ENCODE peak calls at places on chromosome 3, in four cellular contexts. F, M, O and I are unnamed samples.

GRCh38 chr3:49456417-49456816 is 13.7 kb upstream of the DAG1 start:
- DNase-seq in F (no peak), M (no peak), O (no peak), I (no peak)

GRCh38 chr3:34635352-34635850 is 837.0 kb downstream of the PDCD6IP start:
- DNase-seq in F (no peak), M (no peak), O (no peak), I (no peak)

GRCh38 chr3:152961323-152961722 is 126.4 kb downstream of the P2RY1 start:
- DNase-seq in M (peak), O (no peak), F (no peak), I (no peak)

GRCh38 chr3:24640330-24640877 is 145.8 kb upstream of the THRB start:
- DNase-seq in F (no peak), M (peak), O (no peak), I (no peak)

GRCh38 chr3:64054488-64054887 is 31.2 kb upstream of the PSMD6 start:
- DNase-seq in M (no peak), O (no peak), F (no peak), I (no peak)

GRCh38 chr3:41180396-41180795 is 18.9 kb upstream of the CTNNB1 start:
- DNase-seq in O (no peak), M (no peak), F (no peak), I (no peak)

GRCh38 chr3:115401891-115402501 is 221.3 kb upstream of the GAP43 start:
- DNase-seq in O (no peak), M (peak), F (no peak), I (no peak)

GRCh38 chr3:157417247-157417646 is 19.4 kb upstream of the PTX3 start:
- DNase-seq in M (peak), O (no peak), F (no peak), I (no peak)

GRCh38 chr3:185717121-185717520 is 107.7 kb downstream of the IGF2BP2 start:
- DNase-seq in O (no peak), M (peak), F (no peak), I (no peak)

GRCh38 chr3:188383763-188384162 is 229.8 kb downstream of the LPP start:
- DNase-seq in O (no peak), F (no peak), M (no peak), I (no peak)

GRCh38 chr3:121517950-121518349 is 27.8 kb downstream of the POLQ start:
- DNase-seq in F (no peak), M (peak), O (no peak), I (no peak)

GRCh38 chr3:134376385-134376765 is 2.1 kb upstream of the AMOTL2 start:
- DNase-seq in O (no peak), F (no peak), M (no peak), I (no peak)

GRCh38 chr3:1929788-1930414 is 168.8 kb upstream of the CNTN4 start:
- DNase-seq in M (no peak), F (no peak), O (no peak), I (no peak)

GRCh38 chr3:82938821-82939328 is 1177.4 kb upstream of the GBE1 start:
- DNase-seq in F (no peak), M (no peak), O (no peak), I (no peak)

GRCh38 chr3:60660026-60660425 is 591.2 kb downstream of the FHIT start:
- DNase-seq in F (no peak), M (no peak), O (no peak), I (no peak)

GRCh38 chr3:66795365-66795764 is 202.7 kb upstream of the KBTBD8 start:
- DNase-seq in O (no peak), F (no peak), M (peak), I (no peak)

GRCh38 chr3:151817473-151817872 is 3.6 kb downstream of the AADAC start:
- DNase-seq in M (no peak), F (no peak), O (no peak), I (no peak)

GRCh38 chr3:180626844-180627243 is 24.9 kb downstream of the TTC14 start:
- DNase-seq in M (no peak), F (no peak), O (no peak), I (no peak)